ENCODE peak calls at places on chromosome 16, in seven cellular contexts. O is body of pancreas, R is heart right ventricle, M is spleen, F is transverse colon, Y is SK-N-SH, V is left ventricle myocardium inferior. I is an unnamed sample.

GRCh38 chr16:56279132-56279531 is 87.8 kb downstream of the GNAO1 start:
- DNase-seq in O (no peak), R (no peak), M (peak), F (peak), Y (no peak), V (no peak), I (no peak)

GRCh38 chr16:26118575-26118974 is 426.8 kb downstream of the HS3ST4 start:
- DNase-seq in O (no peak), R (no peak), M (no peak), F (no peak), Y (no peak), V (no peak), I (no peak)

GRCh38 chr16:87129771-87130170 is 187.4 kb downstream of the C16orf95 start:
- DNase-seq in O (no peak), R (no peak), M (no peak), F (no peak), Y (no peak), V (no peak), I (no peak)

GRCh38 chr16:21339927-21340326 is 61.8 kb upstream of the CRYM start:
- DNase-seq in O (no peak), R (no peak), M (no peak), F (peak), Y (no peak), V (no peak), I (no peak)

GRCh38 chr16:30602595-30603277 is 7.5 kb downstream of the ZNF689 start:
- DNase-seq in O (peak), R (no peak), M (no peak), F (no peak), Y (no peak), V (no peak), I (no peak)

GRCh38 chr16:49344401-49344800 is 29.2 kb upstream of the C16orf78 start:
- DNase-seq in O (no peak), R (no peak), M (no peak), F (no peak), Y (no peak), V (no peak), I (no peak)

GRCh38 chr16:68179196-68179795 is 56.6 kb downstream of the ESRP2 start:
- DNase-seq in O (no peak), R (no peak), M (no peak), F (no peak), Y (no peak), V (no peak), I (no peak)

GRCh38 chr16:10297341-10298006 is 88.4 kb upstream of the ATF7IP2 start:
- DNase-seq in O (peak), R (no peak), M (peak), F (peak), Y (no peak), V (no peak), I (no peak)

GRCh38 chr16:976389-976931 is 5.1 kb upstream of the SOX8 start:
- DNase-seq in O (no peak), R (no peak), M (no peak), F (no peak), Y (no peak), V (no peak), I (peak)

GRCh38 chr16:57480754-57481230 is 5.5 kb downstream of the DOK4 start:
- DNase-seq in O (no peak), R (no peak), M (peak), F (no peak), Y (peak), V (no peak), I (no peak)

GRCh38 chr16:85716016-85716679 is 27.4 kb upstream of the GINS2 start:
- DNase-seq in O (no peak), R (no peak), M (no peak), F (no peak), Y (no peak), V (no peak), I (no peak)

GRCh38 chr16:12137344-12138094 is 161.0 kb downstream of the SNX29 start:
- DNase-seq in O (no peak), R (no peak), M (no peak), F (no peak), Y (no peak), V (no peak), I (no peak)

GRCh38 chr16:87921236-87921773 is 15.0 kb downstream of the CA5A start:
- DNase-seq in O (peak), R (no peak), M (no peak), F (no peak), Y (no peak), V (no peak), I (no peak)

GRCh38 chr16:84560269-84560668 is 55.8 kb upstream of the MEAK7 start:
- DNase-seq in O (no peak), R (no peak), M (peak), F (no peak), Y (no peak), V (no peak), I (no peak)

GRCh38 chr16:52861614-52862022 is 191.1 kb downstream of the CHD9NB start:
- DNase-seq in O (peak), R (no peak), M (no peak), F (peak), Y (peak), V (no peak), I (no peak)

GRCh38 chr16:83312015-83312734 is 495.6 kb upstream of the HSBP1 start:
- DNase-seq in O (no peak), R (no peak), M (no peak), F (no peak), Y (no peak), V (no peak), I (no peak)

GRCh38 chr16:19858006-19858653 is 26.5 kb downstream of the GPRC5B start:
- DNase-seq in O (no peak), R (no peak), M (no peak), F (no peak), Y (no peak), V (no peak), I (no peak)

GRCh38 chr16:61050547-61050946 is 985.7 kb downstream of the CDH8 start:
- DNase-seq in O (no peak), R (no peak), M (no peak), F (no peak), Y (no peak), V (no peak), I (no peak)

GRCh38 chr16:82761236-82761635 is 134.5 kb downstream of the CDH13 start:
- DNase-seq in O (peak), R (peak), M (no peak), F (peak), Y (no peak), V (peak), I (no peak)

GRCh38 chr16:31899505-31899904 is 25.9 kb downstream of the ZNF267 start:
- DNase-seq in O (no peak), R (no peak), M (no peak), F (no peak), Y (no peak), V (no peak), I (no peak)

GRCh38 chr16:70252355-70252988 is 732 bp upstream of the EXOSC6 start:
- DNase-seq in O (no peak), R (no peak), M (no peak), F (no peak), Y (peak), V (no peak), I (peak)

GRCh38 chr16:12317856-12318591 is 341.5 kb downstream of the SNX29 start:
- DNase-seq in O (no peak), R (no peak), M (peak), F (no peak), Y (no peak), V (no peak), I (no peak)

GRCh38 chr16:55944377-55944802 is 69.2 kb upstream of the CES5A start:
- DNase-seq in O (peak), R (peak), M (no peak), F (peak), Y (peak), V (peak), I (peak)

GRCh38 chr16:27671410-27671809 is 121.5 kb downstream of the KATNIP start:
- DNase-seq in O (no peak), R (no peak), M (no peak), F (no peak), Y (no peak), V (no peak), I (no peak)

GRCh38 chr16:20260215-20261009 is 66.9 kb downstream of the GP2 start:
- DNase-seq in O (no peak), R (no peak), M (no peak), F (no peak), Y (no peak), V (no peak), I (no peak)

GRCh38 chr16:11612110-11612981 is 25.6 kb upstream of the LITAF start:
- DNase-seq in O (peak), R (no peak), M (peak), F (peak), Y (no peak), V (peak), I (no peak)

GRCh38 chr16:72241930-72242329 is 70.0 kb upstream of the PMFBP1 start:
- DNase-seq in O (peak), R (no peak), M (no peak), F (peak), Y (peak), V (no peak), I (peak)
- TF ChIP-seq CTCF in O (peak), R (peak), M (peak), F (peak), Y (peak), V (peak), I (peak)

GRCh38 chr16:8905795-8906591 is 23.8 kb downstream of the LITAFD start:
- DNase-seq in O (no peak), R (no peak), M (no peak), F (no peak), Y (no peak), V (no peak), I (no peak)

GRCh38 chr16:8903004-8903403 is 20.9 kb downstream of the LITAFD start:
- DNase-seq in O (no peak), R (no peak), M (no peak), F (no peak), Y (no peak), V (no peak), I (no peak)

GRCh38 chr16:8907096-8907495 is 24.9 kb downstream of the LITAFD start:
- DNase-seq in O (no peak), R (no peak), M (no peak), F (no peak), Y (no peak), V (no peak), I (no peak)

GRCh38 chr16:8904018-8904430 is 21.9 kb downstream of the LITAFD start:
- DNase-seq in O (no peak), R (no peak), M (no peak), F (no peak), Y (no peak), V (no peak), I (no peak)

DNA sequence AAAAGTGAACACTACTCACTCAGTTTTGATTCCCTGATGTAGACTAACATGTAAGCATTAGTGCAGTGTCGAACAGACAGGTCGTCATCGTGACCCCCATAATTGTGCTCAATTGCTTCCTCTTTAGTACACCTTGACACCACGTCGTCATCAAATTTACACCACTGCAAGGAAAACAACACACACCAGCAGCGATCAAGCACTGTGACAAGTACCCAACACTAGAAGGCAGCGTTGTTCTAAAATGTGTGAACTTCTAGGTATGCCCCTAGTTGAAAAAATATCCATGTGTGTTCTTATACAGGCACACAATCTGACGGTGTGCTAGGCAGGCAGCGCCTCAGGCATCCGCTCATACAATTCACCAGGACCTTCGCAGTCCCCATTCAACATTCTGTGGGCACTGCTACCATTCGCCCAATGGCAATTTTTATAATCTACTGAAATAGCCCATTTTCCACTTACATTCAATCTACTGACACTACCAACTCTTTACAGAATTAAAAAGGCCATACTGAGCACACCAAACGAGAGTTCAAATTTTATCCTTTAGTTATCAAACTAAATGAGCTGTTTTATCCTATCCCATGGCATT is 23.1 kb downstream of the LITAFD start:
- DNase-seq in O (no peak), R (no peak), M (no peak), F (no peak), Y (peak), V (no peak), I (no peak)
- TF ChIP-seq CTCF in O (no peak), R (no peak), M (peak), F (peak), Y (peak), V (no peak), I (no peak)

DNA sequence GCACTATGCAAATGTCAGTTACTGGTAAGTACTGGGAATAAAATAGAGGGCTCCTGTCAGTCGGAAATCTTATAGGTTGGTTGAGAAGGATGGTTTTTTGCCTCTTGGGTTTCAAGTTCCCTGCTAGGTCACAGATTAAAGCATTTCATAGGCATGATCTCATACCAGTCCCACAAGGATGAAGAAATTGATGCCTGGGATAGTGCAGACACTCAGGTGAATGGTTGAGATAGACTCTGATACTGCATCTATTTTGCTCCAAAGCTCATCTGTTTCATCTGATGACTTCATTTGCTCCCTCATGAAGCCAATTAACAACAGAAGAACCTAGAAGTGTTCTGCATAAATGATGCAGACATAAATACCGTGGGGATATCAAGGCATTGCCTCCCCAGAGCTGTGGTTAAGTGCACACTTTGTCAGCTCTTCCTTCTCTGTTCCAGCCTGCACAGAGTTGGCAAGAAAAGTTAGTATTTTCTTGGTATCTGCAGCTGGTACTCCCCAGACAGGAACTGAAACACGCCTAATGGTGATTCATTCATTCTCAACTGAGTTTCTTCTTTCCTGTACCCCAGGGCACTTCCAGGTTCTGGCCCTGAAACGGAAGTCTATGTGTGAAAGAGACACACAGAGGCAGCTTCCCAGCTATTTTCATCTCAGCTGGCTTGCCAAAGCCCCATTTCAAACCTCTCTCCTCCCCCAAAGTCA is 418.3 kb upstream of the SALL1 start:
- DNase-seq in O (peak), R (no peak), M (no peak), F (no peak), Y (no peak), V (no peak), I (no peak)
- TF ChIP-seq CTCF in O (no peak), R (no peak), M (no peak), F (no peak), Y (no peak), V (no peak), I (no peak)

GRCh38 chr16:75621170-75621477 is 2.0 kb downstream of the ADAT1 start:
- DNase-seq in O (no peak), R (no peak), M (no peak), F (no peak), Y (peak), V (no peak), I (no peak)
- TF ChIP-seq CTCF in O (peak), R (peak), M (peak), F (peak), Y (peak), V (peak), I (no peak)

GRCh38 chr16:17206712-17207111 is 264.0 kb downstream of the XYLT1 start:
- DNase-seq in O (no peak), R (no peak), M (no peak), F (no peak), Y (no peak), V (no peak), I (no peak)
- TF ChIP-seq CTCF in O (no peak), R (no peak), M (no peak), F (no peak), Y (peak), V (no peak), I (no peak)

GRCh38 chr16:89701425-89702406 is at the start of gene SPATA2L:
- DNase-seq in O (peak), R (peak), M (peak), F (peak), Y (peak), V (peak), I (peak)
- TF ChIP-seq CTCF in O (peak), R (no peak), M (no peak), F (peak), Y (no peak), V (peak), I (no peak)

GRCh38 chr16:47780213-47780612 is 319.1 kb downstream of the PHKB start:
- DNase-seq in O (no peak), R (no peak), M (no peak), F (no peak), Y (no peak), V (no peak), I (no peak)

GRCh38 chr16:47774661-47775060 is 313.5 kb downstream of the PHKB start:
- DNase-seq in O (no peak), R (no peak), M (no peak), F (peak), Y (no peak), V (no peak), I (no peak)

GRCh38 chr16:47778106-47778803 is 317.1 kb downstream of the PHKB start:
- DNase-seq in O (no peak), R (no peak), M (no peak), F (no peak), Y (no peak), V (no peak), I (no peak)

GRCh38 chr16:47777191-47777590 is 316.1 kb downstream of the PHKB start:
- DNase-seq in O (no peak), R (no peak), M (no peak), F (no peak), Y (no peak), V (no peak), I (no peak)

DNA sequence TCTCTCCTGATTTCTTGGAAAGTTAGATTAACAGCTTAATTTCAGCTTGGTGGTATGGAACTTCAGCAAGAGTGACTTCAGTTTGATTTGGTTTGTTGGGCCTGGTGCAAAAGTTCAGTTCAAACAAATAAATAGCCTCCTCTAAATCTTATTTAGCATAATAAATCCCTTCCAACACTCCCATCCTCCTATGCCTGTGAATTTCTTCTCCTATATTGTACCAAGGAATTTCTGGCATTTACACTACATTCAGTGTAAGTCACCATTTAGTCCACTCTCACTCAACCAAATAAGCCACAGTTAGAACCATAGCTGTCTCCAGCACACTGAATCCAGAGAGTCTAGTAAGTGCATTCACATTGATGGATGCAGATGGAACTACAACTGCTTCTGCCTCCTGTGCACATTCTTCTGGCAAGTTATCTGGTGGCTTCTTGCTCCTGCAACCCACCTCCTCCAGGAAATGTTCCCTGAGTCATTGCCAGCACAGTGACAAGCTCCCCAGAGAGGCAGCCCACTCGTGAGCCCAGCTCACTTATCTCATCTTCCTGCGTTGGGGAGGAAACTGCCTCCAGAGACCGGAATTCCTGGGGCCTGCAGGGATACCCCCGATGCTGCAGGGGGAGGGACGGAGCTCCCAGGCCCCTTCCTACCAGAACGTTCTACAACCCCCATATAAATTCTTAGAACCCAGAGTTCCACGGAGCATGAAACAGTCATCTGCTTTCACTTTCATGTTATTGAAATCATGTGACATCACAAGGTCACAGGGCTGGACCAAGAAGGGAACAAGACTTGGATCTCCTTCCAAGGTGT is 318.3 kb downstream of the PHKB start:
- DNase-seq in O (no peak), R (no peak), M (peak), F (no peak), Y (no peak), V (no peak), I (no peak)
- TF ChIP-seq CTCF in O (no peak), R (no peak), M (no peak), F (no peak), Y (no peak), V (no peak), I (no peak)

GRCh38 chr16:13426279-13426678 is 493.7 kb upstream of the ERCC4 start:
- DNase-seq in O (no peak), R (no peak), M (no peak), F (no peak), Y (no peak), V (no peak), I (no peak)
- TF ChIP-seq CTCF in O (no peak), R (no peak), M (no peak), F (no peak), Y (no peak), V (no peak), I (no peak)

I was measured in glutamatergic neuron.